ENCODE peak calls at places on chromosomes 1 and 21, in eight cellular contexts. D, J, G, Y, W, B, N and U are unnamed samples.

GRCh38 chr21:41766051-41766882 is 585 bp downstream of the RIPK4 start:
- DNase-seq in D (peak; percentile 37), J (no peak), G (no peak), Y (no peak), W (no peak), B (no peak), N (no peak), U (no peak)

GRCh38 chr1:160819186-160819585 is 23.2 kb downstream of the LY9 start:
- DNase-seq in D (no peak), J (no peak), G (no peak), Y (no peak), W (no peak), B (no peak), N (no peak), U (no peak)

GRCh38 chr21:28402616-28402989 is 590.1 kb downstream of the LTN1 start:
- DNase-seq in D (peak; percentile 26), J (no peak), G (no peak), Y (peak; percentile 47), W (no peak), B (no peak), N (no peak), U (no peak)

GRCh38 chr1:159088050-159088449 is 11.5 kb upstream of the AIM2 start:
- DNase-seq in D (peak; percentile 93), J (no peak), G (peak; percentile 69), Y (peak; percentile 78), W (no peak), B (peak; percentile 7), N (no peak), U (no peak)

GRCh38 chr1:230681599-230681998 is 32.3 kb downstream of the AGT start:
- DNase-seq in D (peak; percentile 74), J (no peak), G (peak; percentile 13), Y (peak; percentile 85), W (no peak), B (no peak), N (no peak), U (no peak)

GRCh38 chr1:114455102-114455785 is 55.8 kb downstream of the TRIM33 start:
- DNase-seq in D (no peak), J (no peak), G (no peak), Y (peak; percentile 70), W (no peak), B (no peak), N (no peak), U (no peak)

GRCh38 chr1:81391100-81391828 is 409.5 kb upstream of the ADGRL2 start:
- DNase-seq in D (no peak), J (no peak), G (no peak), Y (peak; percentile 31), W (no peak), B (no peak), N (no peak), U (no peak)

GRCh38 chr1:228515200-228515834 is 28.1 kb downstream of the RNF187 start:
- DNase-seq in D (peak; percentile 65), J (no peak), G (no peak), Y (peak; percentile 58), W (peak; percentile 52), B (no peak), N (peak; percentile 33), U (peak; percentile 73)

GRCh38 chr1:55997550-55997949 is 581.8 kb downstream of the PLPP3 start:
- DNase-seq in D (no peak), J (no peak), G (no peak), Y (peak; percentile 49), W (no peak), B (no peak), N (no peak), U (no peak)

GRCh38 chr1:64650411-64650810 is 94.5 kb upstream of the RAVER2 start:
- DNase-seq in D (peak; percentile 25), J (no peak), G (no peak), Y (peak; percentile 55), W (no peak), B (no peak), N (no peak), U (no peak)

GRCh38 chr1:24112381-24113169 is 640 bp upstream of the MYOM3 start:
- DNase-seq in D (peak; percentile 92), J (peak; percentile 72), G (no peak), Y (peak; percentile 65), W (peak; percentile 67), B (no peak), N (no peak), U (peak; percentile 71)

GRCh38 chr1:23196627-23197328 is 20.5 kb downstream of the HTR1D start:
- DNase-seq in D (peak; percentile 95), J (no peak), G (peak; percentile 96), Y (peak; percentile 98), W (no peak), B (peak; percentile 92), N (no peak), U (peak; percentile 24)

GRCh38 chr1:27538793-27539192 is 48.8 kb upstream of the WASF2 start:
- DNase-seq in D (peak; percentile 87), J (no peak), G (no peak), Y (peak; percentile 78), W (no peak), B (no peak), N (no peak), U (no peak)

GRCh38 chr1:12592496-12592895 is 25.5 kb downstream of the DHRS3 start:
- DNase-seq in D (no peak), J (no peak), G (no peak), Y (no peak), W (no peak), B (no peak), N (no peak), U (no peak)

GRCh38 chr1:72284398-72285073 is 2.2 kb upstream of the NEGR1 start:
- DNase-seq in D (peak; percentile 94), J (peak; percentile 76), G (peak; percentile 62), Y (peak; percentile 96), W (peak; percentile 79), B (no peak), N (peak; percentile 59), U (peak; percentile 76)

GRCh38 chr1:1013922-1014617 is 773 bp downstream of the ISG15 start:
- DNase-seq in D (peak; percentile 71), J (peak; percentile 59), G (no peak), Y (peak; percentile 21), W (no peak), B (no peak), N (no peak), U (peak; percentile 64)

GRCh38 chr1:19010995-19011696 is 54.7 kb upstream of the IFFO2 start:
- DNase-seq in D (peak; percentile 99), J (peak; percentile 68), G (peak; percentile 64), Y (peak; percentile 97), W (peak; percentile 79), B (peak; percentile 96), N (peak; percentile 45), U (no peak)

GRCh38 chr1:168234846-168235547 is 9.2 kb downstream of the SFT2D2 start:
- DNase-seq in D (peak; percentile 77), J (peak; percentile 59), G (no peak), Y (peak; percentile 43), W (peak; percentile 81), B (peak; percentile 54), N (no peak), U (peak; percentile 86)

GRCh38 chr1:169513208-169513607 is 27.5 kb upstream of the SLC19A2 start:
- DNase-seq in D (peak; percentile 33), J (no peak), G (no peak), Y (no peak), W (no peak), B (no peak), N (no peak), U (no peak)

GRCh38 chr1:119186471-119186870 is 46.0 kb upstream of the WARS2 start:
- DNase-seq in D (peak; percentile 3), J (no peak), G (no peak), Y (peak; percentile 20), W (no peak), B (no peak), N (no peak), U (no peak)

GRCh38 chr1:160640359-160641123 is 6.3 kb downstream of the SLAMF1 start:
- DNase-seq in D (no peak), J (no peak), G (no peak), Y (no peak), W (no peak), B (no peak), N (no peak), U (no peak)

GRCh38 chr1:5878938-5879337 is 113.3 kb downstream of the NPHP4 start:
- DNase-seq in D (no peak), J (no peak), G (no peak), Y (no peak), W (no peak), B (no peak), N (no peak), U (no peak)

GRCh38 chr1:6273380-6273891 is 12.5 kb upstream of the GPR153 start:
- DNase-seq in D (peak; percentile 59), J (peak; percentile 76), G (peak; percentile 25), Y (peak; percentile 74), W (no peak), B (no peak), N (no peak), U (peak; percentile 40)

DNA sequence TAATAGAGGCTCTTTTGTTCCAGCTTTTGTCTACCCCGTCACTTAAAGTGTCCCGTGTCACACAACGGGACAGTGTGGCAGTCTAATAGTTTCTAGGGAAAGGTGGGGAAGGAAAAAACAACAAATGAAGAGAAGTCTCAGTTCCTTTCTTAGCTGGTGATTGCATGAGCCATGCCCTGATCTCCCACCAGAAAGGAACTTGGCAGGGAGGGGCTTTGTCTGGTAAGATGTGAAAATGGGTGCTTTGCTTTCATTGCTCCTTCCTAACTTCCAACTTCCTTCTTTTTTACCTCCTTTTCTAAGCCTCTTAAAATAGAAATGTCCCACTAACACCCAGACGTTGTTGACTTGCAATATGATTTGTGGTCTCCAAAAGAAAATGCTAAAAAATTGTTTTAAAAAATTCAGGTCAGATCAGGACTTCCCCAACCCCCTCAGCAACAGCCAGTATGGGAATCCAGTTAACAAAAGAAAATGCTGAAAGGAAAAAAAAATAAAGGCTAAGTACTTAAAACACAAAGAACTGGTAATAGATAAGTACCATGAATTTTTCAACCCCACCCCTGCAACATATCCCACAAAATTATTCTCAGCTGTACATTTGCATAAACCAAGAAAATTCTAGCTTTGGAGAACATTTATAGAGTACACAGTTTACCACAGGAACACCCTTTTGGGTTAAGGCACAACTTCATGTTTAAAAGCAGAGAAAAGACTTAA is 106.3 kb downstream of the NIBAN1 start:
- DNase-seq in D (no peak), J (no peak), G (no peak), Y (no peak), W (no peak), B (no peak), N (no peak), U (no peak)
- H3K4me2 ChIP-seq in D (no peak overlapping the region), J (no peak overlapping the region), G (peak overlapping the region; percentile 35), Y (no peak overlapping the region), W (peak overlapping the region; percentile 21), B (no peak overlapping the region), N (no peak overlapping the region), U (no peak overlapping the region)

GRCh38 chr1:201370500-201370899 is 7.0 kb downstream of the TNNT2 start:
- DNase-seq in D (no peak), J (no peak), G (no peak), Y (no peak), W (no peak), B (no peak), N (no peak), U (no peak)
- H3K4me2 ChIP-seq in D (no peak overlapping the region), J (no peak overlapping the region), G (no peak overlapping the region), Y (no peak overlapping the region), W (no peak overlapping the region), B (no peak overlapping the region), N (no peak overlapping the region), U (no peak overlapping the region)

GRCh38 chr1:40316595-40317393 is at the start of gene COL9A2:
- DNase-seq in D (peak; percentile 60), J (peak; percentile 68), G (no peak), Y (no peak), W (peak; percentile 29), B (peak; percentile 26), N (no peak), U (peak; percentile 55)
- H3K4me2 ChIP-seq in D (peak within 1 kb of the TSS; percentile 67), J (peak within 1 kb of the TSS; percentile 43), G (peak within 1 kb of the TSS; percentile 87), Y (peak within 1 kb of the TSS; percentile 84), W (peak within 1 kb of the TSS; percentile 94), B (peak within 1 kb of the TSS; percentile 80), N (peak within 1 kb of the TSS; percentile 87), U (peak within 1 kb of the TSS; percentile 92)

GRCh38 chr1:34988581-34988980 is 3.4 kb upstream of the TMEM35B start:
- DNase-seq in D (no peak), J (no peak), G (no peak), Y (no peak), W (no peak), B (peak; percentile 29), N (no peak), U (no peak)
- H3K4me2 ChIP-seq in D (no peak overlapping the region), J (no peak overlapping the region), G (no peak overlapping the region), Y (no peak overlapping the region), W (no peak overlapping the region), B (no peak overlapping the region), N (no peak overlapping the region), U (no peak overlapping the region)